ENCODE peak calls at places on chromosomes 12 and 14, in five cellular contexts. One of them, this sample, is unnamed.

GRCh38 chr12:9041321-9041720 is 52.0 kb downstream of the KLRG1 start:
- DNase-seq in MG63: no peak
- DNase-seq in heart left ventricle: peak; percentile 27
- DNase-seq in fibroblast of lung: peak; percentile 20
- DNase-seq in NB4: no peak
- DNase-seq in this sample: no peak

GRCh38 chr14:100726812-100727564 is at the start of gene DLK1:
- DNase-seq in MG63: no peak
- DNase-seq in heart left ventricle: no peak
- DNase-seq in fibroblast of lung: no peak
- DNase-seq in NB4: no peak
- DNase-seq in this sample: no peak

GRCh38 chr14:99666533-99666932 is 17.6 kb upstream of the CYP46A1 start:
- DNase-seq in MG63: no peak
- DNase-seq in heart left ventricle: no peak
- DNase-seq in fibroblast of lung: no peak
- DNase-seq in NB4: no peak
- DNase-seq in this sample: no peak

GRCh38 chr14:90355540-90356518 is 24.1 kb upstream of the NRDE2 start:
- DNase-seq in MG63: no peak
- DNase-seq in heart left ventricle: no peak
- DNase-seq in fibroblast of lung: no peak
- DNase-seq in NB4: no peak
- DNase-seq in this sample: no peak

GRCh38 chr14:74065746-74066575 is 18.3 kb downstream of the ALDH6A1 start:
- DNase-seq in MG63: no peak
- DNase-seq in heart left ventricle: no peak
- DNase-seq in fibroblast of lung: peak; percentile 75
- DNase-seq in NB4: no peak
- DNase-seq in this sample: no peak

GRCh38 chr12:50041962-50042361 is 15.4 kb upstream of the ASIC1 start:
- DNase-seq in MG63: no peak
- DNase-seq in heart left ventricle: no peak
- DNase-seq in fibroblast of lung: no peak
- DNase-seq in NB4: no peak
- DNase-seq in this sample: no peak

GRCh38 chr12:105713901-105714300 is 383.4 kb downstream of the C12orf75 start:
- DNase-seq in MG63: no peak
- DNase-seq in heart left ventricle: no peak
- DNase-seq in fibroblast of lung: no peak
- DNase-seq in NB4: no peak
- DNase-seq in this sample: peak; percentile 56

GRCh38 chr12:104748790-104749189 is 209.3 kb downstream of the SLC41A2 start:
- DNase-seq in MG63: peak; percentile 30
- DNase-seq in heart left ventricle: peak; percentile 67
- DNase-seq in fibroblast of lung: peak; percentile 58
- DNase-seq in NB4: no peak
- DNase-seq in this sample: no peak

GRCh38 chr14:51652168-51653095 is 722 bp downstream of the FRMD6 start:
- DNase-seq in MG63: peak; percentile 37
- DNase-seq in heart left ventricle: peak; percentile 43
- DNase-seq in fibroblast of lung: no peak
- DNase-seq in NB4: no peak
- DNase-seq in this sample: peak; percentile 41

GRCh38 chr12:108484845-108485244 is 30.2 kb upstream of the FICD start:
- DNase-seq in MG63: no peak
- DNase-seq in heart left ventricle: no peak
- DNase-seq in fibroblast of lung: no peak
- DNase-seq in NB4: no peak
- DNase-seq in this sample: no peak

GRCh38 chr12:99130808-99131538 is 485.9 kb downstream of the APAF1 start:
- DNase-seq in MG63: no peak
- DNase-seq in heart left ventricle: no peak
- DNase-seq in fibroblast of lung: peak; percentile 11
- DNase-seq in NB4: peak; percentile 22
- DNase-seq in this sample: no peak

GRCh38 chr12:92363295-92364146 is 217.9 kb upstream of the BTG1 start:
- DNase-seq in MG63: no peak
- DNase-seq in heart left ventricle: peak; percentile 62
- DNase-seq in fibroblast of lung: peak; percentile 15
- DNase-seq in NB4: no peak
- DNase-seq in this sample: peak; percentile 95

GRCh38 chr12:80858356-80858755 is 79.4 kb downstream of the LIN7A start:
- DNase-seq in MG63: no peak
- DNase-seq in heart left ventricle: no peak
- DNase-seq in fibroblast of lung: peak; percentile 39
- DNase-seq in NB4: no peak
- DNase-seq in this sample: no peak

GRCh38 chr12:104507672-104508071 is 50.9 kb downstream of the CHST11 start:
- DNase-seq in MG63: peak; percentile 5
- DNase-seq in heart left ventricle: no peak
- DNase-seq in fibroblast of lung: no peak
- DNase-seq in NB4: no peak
- DNase-seq in this sample: no peak

GRCh38 chr12:32641287-32641901 is 37.7 kb upstream of the DNM1L start:
- DNase-seq in MG63: no peak
- DNase-seq in heart left ventricle: no peak
- DNase-seq in fibroblast of lung: no peak
- DNase-seq in NB4: no peak
- DNase-seq in this sample: no peak

GRCh38 chr14:81452766-81453165 is 52.6 kb upstream of the STON2 start:
- DNase-seq in MG63: no peak
- DNase-seq in heart left ventricle: no peak
- DNase-seq in fibroblast of lung: no peak
- DNase-seq in NB4: no peak
- DNase-seq in this sample: peak; percentile 38

GRCh38 chr12:44446181-44446580 is 429.9 kb downstream of the NELL2 start:
- DNase-seq in MG63: no peak
- DNase-seq in heart left ventricle: no peak
- DNase-seq in fibroblast of lung: no peak
- DNase-seq in NB4: no peak
- DNase-seq in this sample: no peak

GRCh38 chr14:58572092-58572853 is 65.5 kb upstream of the DACT1 start:
- DNase-seq in MG63: peak; percentile 51
- DNase-seq in heart left ventricle: no peak
- DNase-seq in fibroblast of lung: peak; percentile 21
- DNase-seq in NB4: no peak
- DNase-seq in this sample: peak; percentile 6

GRCh38 chr12:2212971-2213869 is 160.4 kb downstream of the CACNA1C start:
- DNase-seq in MG63: no peak
- DNase-seq in heart left ventricle: no peak
- DNase-seq in fibroblast of lung: no peak
- DNase-seq in NB4: no peak
- DNase-seq in this sample: no peak

GRCh38 chr12:103955811-103956514 is 9.7 kb upstream of the TDG start:
- DNase-seq in MG63: no peak
- DNase-seq in heart left ventricle: no peak
- DNase-seq in fibroblast of lung: no peak
- DNase-seq in NB4: peak; percentile 41
- DNase-seq in this sample: no peak

GRCh38 chr14:90569606-90570462 is 173.0 kb downstream of the CALM1 start:
- DNase-seq in MG63: no peak
- DNase-seq in heart left ventricle: no peak
- DNase-seq in fibroblast of lung: no peak
- DNase-seq in NB4: no peak
- DNase-seq in this sample: no peak

GRCh38 chr12:27367078-27367477 is 34.4 kb downstream of the BMAL2 start:
- DNase-seq in MG63: no peak
- DNase-seq in heart left ventricle: no peak
- DNase-seq in fibroblast of lung: no peak
- DNase-seq in NB4: no peak
- DNase-seq in this sample: no peak

GRCh38 chr14:89121961-89122675 is 294.9 kb downstream of the FOXN3 start:
- DNase-seq in MG63: no peak
- DNase-seq in heart left ventricle: no peak
- DNase-seq in fibroblast of lung: no peak
- DNase-seq in NB4: no peak
- DNase-seq in this sample: peak; percentile 17

GRCh38 chr12:1839464-1839863 is 19.1 kb downstream of the LRTM2 start:
- DNase-seq in MG63: no peak
- DNase-seq in heart left ventricle: no peak
- DNase-seq in fibroblast of lung: no peak
- DNase-seq in NB4: no peak
- DNase-seq in this sample: no peak

GRCh38 chr12:124480469-124481256 is 86.7 kb downstream of the NCOR2 start:
- DNase-seq in MG63: peak; percentile 39
- DNase-seq in heart left ventricle: no peak
- DNase-seq in fibroblast of lung: peak; percentile 72
- DNase-seq in NB4: no peak
- DNase-seq in this sample: peak; percentile 83

GRCh38 chr12:5705791-5706190 is 239.3 kb downstream of the ANO2 start:
- DNase-seq in MG63: no peak
- DNase-seq in heart left ventricle: no peak
- DNase-seq in fibroblast of lung: no peak
- DNase-seq in NB4: no peak
- DNase-seq in this sample: no peak

GRCh38 chr12:44428825-44429224 is 447.3 kb downstream of the NELL2 start:
- DNase-seq in MG63: no peak
- DNase-seq in heart left ventricle: no peak
- DNase-seq in fibroblast of lung: no peak
- DNase-seq in NB4: no peak
- DNase-seq in this sample: peak; percentile 5

GRCh38 chr14:75267141-75267601 is 11.5 kb upstream of the FOS start:
- DNase-seq in MG63: no peak
- DNase-seq in heart left ventricle: no peak
- DNase-seq in fibroblast of lung: peak; percentile 64
- DNase-seq in NB4: no peak
- DNase-seq in this sample: no peak

GRCh38 chr12:47164730-47165439 is 85.1 kb upstream of the AMIGO2 start:
- DNase-seq in MG63: peak; percentile 89
- DNase-seq in heart left ventricle: no peak
- DNase-seq in fibroblast of lung: peak; percentile 6
- DNase-seq in NB4: no peak
- DNase-seq in this sample: no peak

GRCh38 chr12:66168410-66168809 is 1.4 kb downstream of the TMBIM4 start:
- DNase-seq in MG63: peak; percentile 15
- DNase-seq in heart left ventricle: no peak
- DNase-seq in fibroblast of lung: no peak
- DNase-seq in NB4: peak; percentile 31
- DNase-seq in this sample: no peak

GRCh38 chr12:107748472-107748871 is 12.5 kb downstream of the PRDM4 start:
- DNase-seq in MG63: peak; percentile 17
- DNase-seq in heart left ventricle: no peak
- DNase-seq in fibroblast of lung: peak; percentile 66
- DNase-seq in NB4: no peak
- DNase-seq in this sample: no peak

GRCh38 chr12:106631797-106632196 is 49.0 kb downstream of the RFX4 start:
- DNase-seq in MG63: no peak
- DNase-seq in heart left ventricle: no peak
- DNase-seq in fibroblast of lung: no peak
- DNase-seq in NB4: no peak
- DNase-seq in this sample: no peak

GRCh38 chr14:104650057-104650980 is 39.1 kb upstream of the INF2 start:
- DNase-seq in MG63: peak; percentile 33
- DNase-seq in heart left ventricle: peak; percentile 67
- DNase-seq in fibroblast of lung: peak; percentile 48
- DNase-seq in NB4: peak; percentile 65
- DNase-seq in this sample: peak; percentile 68

GRCh38 chr14:24883571-24883970 is 166.4 kb downstream of the STXBP6 start:
- DNase-seq in MG63: no peak
- DNase-seq in heart left ventricle: no peak
- DNase-seq in fibroblast of lung: no peak
- DNase-seq in NB4: no peak
- DNase-seq in this sample: no peak

GRCh38 chr12:89372584-89373370 is 20.5 kb upstream of the DUSP6 start:
- DNase-seq in MG63: no peak
- DNase-seq in heart left ventricle: no peak
- DNase-seq in fibroblast of lung: no peak
- DNase-seq in NB4: no peak
- DNase-seq in this sample: no peak
- H3K4me3 ChIP-seq in MG63: no peak overlapping the region
- H3K4me3 ChIP-seq in heart left ventricle: no peak overlapping the region
- H3K4me3 ChIP-seq in fibroblast of lung: no peak overlapping the region
- H3K4me3 ChIP-seq in NB4: no peak overlapping the region
- H3K4me3 ChIP-seq in this sample: no peak overlapping the region

DNA sequence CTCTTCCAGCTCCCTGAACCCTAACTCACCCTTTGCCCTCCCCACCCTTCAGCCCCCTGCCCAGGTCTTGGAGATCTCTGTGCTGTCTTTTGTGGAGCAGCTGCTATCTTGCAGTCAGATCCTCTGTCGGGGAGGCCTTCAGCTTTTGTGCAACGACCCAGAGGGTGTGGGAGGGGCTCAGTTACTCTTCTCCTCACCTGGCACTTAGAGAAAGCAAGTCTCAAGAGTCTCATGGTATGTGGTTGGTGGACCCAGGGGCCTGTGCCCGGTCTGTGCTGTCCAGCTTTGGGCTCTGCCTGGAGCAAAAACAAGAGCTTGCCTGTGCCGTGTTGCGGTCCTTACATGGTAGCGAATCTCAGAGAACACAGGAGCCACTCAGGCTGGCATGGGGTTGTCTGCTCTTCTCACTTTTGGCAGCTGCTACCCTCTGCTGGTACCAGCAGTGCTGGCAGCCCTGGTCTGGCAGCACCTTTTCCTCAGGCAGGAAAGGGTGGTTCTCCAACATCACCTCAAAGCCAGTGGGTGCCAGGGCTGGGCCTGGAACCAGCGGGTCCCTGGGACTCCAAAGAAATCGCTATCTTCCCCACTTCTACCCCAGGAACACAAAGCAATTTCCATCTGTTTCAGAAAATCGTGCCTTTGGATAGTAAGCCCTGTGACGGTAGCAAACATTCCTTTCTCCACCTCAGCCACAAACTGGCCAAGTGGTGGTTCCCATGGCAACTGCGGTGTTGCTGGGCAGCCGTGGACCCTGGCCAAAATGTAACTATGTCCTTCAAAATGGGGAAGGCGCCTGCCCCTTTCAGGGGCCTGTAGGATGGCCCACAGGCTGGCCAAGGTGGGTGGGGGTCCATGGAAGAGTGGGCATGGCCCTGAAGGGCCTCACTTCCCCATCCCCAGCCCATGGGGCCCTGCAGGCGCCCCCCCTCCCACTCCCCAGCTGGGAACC is 90.0 kb downstream of the RIN3 start:
- DNase-seq in MG63: peak; percentile 23
- DNase-seq in heart left ventricle: peak; percentile 58
- DNase-seq in fibroblast of lung: peak; percentile 78
- DNase-seq in NB4: no peak
- DNase-seq in this sample: peak; percentile 55
- H3K4me3 ChIP-seq in MG63: no peak overlapping the region
- H3K4me3 ChIP-seq in heart left ventricle: no peak overlapping the region
- H3K4me3 ChIP-seq in fibroblast of lung: no peak overlapping the region
- H3K4me3 ChIP-seq in NB4: no peak overlapping the region
- H3K4me3 ChIP-seq in this sample: no peak overlapping the region

GRCh38 chr12:13630354-13630753 is 351.0 kb downstream of the GRIN2B start:
- DNase-seq in MG63: no peak
- DNase-seq in heart left ventricle: no peak
- DNase-seq in fibroblast of lung: no peak
- DNase-seq in NB4: no peak
- DNase-seq in this sample: no peak

GRCh38 chr12:13631873-13632272 is 349.5 kb downstream of the GRIN2B start:
- DNase-seq in MG63: no peak
- DNase-seq in heart left ventricle: no peak
- DNase-seq in fibroblast of lung: no peak
- DNase-seq in NB4: no peak
- DNase-seq in this sample: no peak

GRCh38 chr12:13635709-13636108 is 345.7 kb downstream of the GRIN2B start:
- DNase-seq in MG63: no peak
- DNase-seq in heart left ventricle: no peak
- DNase-seq in fibroblast of lung: no peak
- DNase-seq in NB4: no peak
- DNase-seq in this sample: no peak
- H3K4me3 ChIP-seq in MG63: no peak overlapping the region
- H3K4me3 ChIP-seq in heart left ventricle: no peak overlapping the region
- H3K4me3 ChIP-seq in fibroblast of lung: no peak overlapping the region
- H3K4me3 ChIP-seq in NB4: no peak overlapping the region
- H3K4me3 ChIP-seq in this sample: no peak overlapping the region

GRCh38 chr14:60515696-60516284 is 6.8 kb downstream of the SIX6 start:
- DNase-seq in MG63: no peak
- DNase-seq in heart left ventricle: no peak
- DNase-seq in fibroblast of lung: no peak
- DNase-seq in NB4: no peak
- DNase-seq in this sample: no peak
- H3K4me3 ChIP-seq in MG63: no peak overlapping the region
- H3K4me3 ChIP-seq in heart left ventricle: no peak overlapping the region
- H3K4me3 ChIP-seq in fibroblast of lung: no peak overlapping the region
- H3K4me3 ChIP-seq in NB4: no peak overlapping the region
- H3K4me3 ChIP-seq in this sample: no peak overlapping the region

This sample was measured in SJCRH30.